ENCODE peak calls at places on chromosomes 13 and 19, in seven cellular contexts. H is hepatocyte; Q is DMS153; F is spleen; P is SHP77 treated with DMSO at 0.1 percent for 48 hours; J is iPS-NIHi11; B is stimulated activated CD4-positive, alpha-beta T cell treated with anti-CD3 and anti-CD28 coated beads, Interleukin-1b, Interleukin-23, amount 100 ng/mL, for 1 hour. L is an unnamed sample.

GRCh38 chr19:524062-524674 is 7.4 kb upstream of the CDC34 start:
- DNase-seq in Q (peak), P (no peak), H (no peak), F (no peak), J (no peak), B (no peak), L (no peak)

GRCh38 chr19:1907563-1908363 is 2.6 kb downstream of the ADAT3 start:
- DNase-seq in J (no peak), B (no peak), F (no peak), Q (no peak), H (peak), P (peak), L (no peak)

GRCh38 chr13:31556376-31556775 is 182.9 kb upstream of the RXFP2 start:
- DNase-seq in H (no peak), B (no peak), J (no peak), Q (no peak), F (no peak), P (no peak), L (no peak)

GRCh38 chr13:65789815-65790214 is 1440.3 kb downstream of the PCDH9 start:
- DNase-seq in B (no peak), Q (no peak), J (no peak), P (no peak), F (no peak), H (no peak), L (no peak)

GRCh38 chr19:5914946-5915781 is 1.1 kb downstream of the CAPS start:
- DNase-seq in P (no peak), B (no peak), F (no peak), H (peak), J (peak), Q (no peak), L (no peak)

GRCh38 chr19:2561895-2562294 is 86.0 kb downstream of the GADD45B start:
- DNase-seq in J (no peak), P (no peak), B (peak), F (peak), H (no peak), Q (no peak), L (no peak)

GRCh38 chr19:6524326-6524725 is 6.5 kb upstream of the TNFSF9 start:
- DNase-seq in P (no peak), Q (no peak), J (no peak), H (no peak), F (no peak), B (no peak), L (no peak)

GRCh38 chr19:8505680-8506401 is 3.4 kb upstream of the PRAM1 start:
- DNase-seq in F (peak), B (peak), P (peak), Q (no peak), J (peak), H (peak), L (peak)

GRCh38 chr13:113653264-113654174 is 4.5 kb downstream of the ATP4B start:
- DNase-seq in H (no peak), P (peak), Q (peak), B (no peak), F (peak), J (no peak), L (peak)

L was measured in NCI-H748 treated with DMSO at 0.1 percent for 48 hours.